ENCODE peak calls at places on chromosomes 16 and 17, in five cellular contexts. E is AG04449; X is stimulated activated CD4-positive, alpha-beta T cell treated with anti-CD3 and anti-CD28 coated beads, Interleukin-4, amount 100 ng/mL, for 1 hour; H is fibroblast of pulmonary artery; U is heart right ventricle. K is an unnamed sample.

GRCh38 chr16:85169333-85170065 is 57.2 kb upstream of the CIBAR2 start:
- DNase-seq in X (no peak), E (no peak), H (peak; percentile 48), U (no peak), K (peak; percentile 58)

GRCh38 chr17:52027620-52028019 is 130.9 kb downstream of the CA10 start:
- DNase-seq in H (peak; percentile 56), E (peak; percentile 47), X (no peak), U (no peak), K (no peak)

GRCh38 chr16:9047689-9048301 is 43.6 kb upstream of the HAPSTR1 start:
- DNase-seq in X (peak; percentile 35), U (peak; percentile 89), E (peak; percentile 96), H (peak; percentile 99), K (peak; percentile 87)

GRCh38 chr17:7019839-7020519 is 2.9 kb upstream of the BCL6B start:
- DNase-seq in X (no peak), U (peak; percentile 74), E (no peak), H (peak; percentile 61), K (peak; percentile 58)

GRCh38 chr16:66478733-66479511 is 51.8 kb downstream of the BEAN1 start:
- DNase-seq in H (peak; percentile 62), X (peak; percentile 84), E (no peak), U (peak; percentile 75), K (peak; percentile 73)

GRCh38 chr16:24645739-24646645 is 83.5 kb upstream of the TNRC6A start:
- DNase-seq in E (peak; percentile 98), X (no peak), U (no peak), H (peak; percentile 99), K (no peak)

GRCh38 chr17:40330850-40331470 is 22.0 kb downstream of the RARA start:
- DNase-seq in E (no peak), X (no peak), H (no peak), U (peak; percentile 4), K (no peak)

GRCh38 chr17:5584971-5585794 is 874 bp upstream of the NLRP1 start:
- DNase-seq in U (no peak), H (peak; percentile 77), E (peak; percentile 79), X (no peak), K (no peak)

GRCh38 chr16:51821527-51821926 is 670.5 kb upstream of the SALL1 start:
- DNase-seq in E (no peak), X (no peak), H (no peak), U (no peak), K (no peak)

GRCh38 chr17:80107231-80108021 is 6.0 kb downstream of the GAA start:
- DNase-seq in H (no peak), X (no peak), U (no peak), E (no peak), K (peak; percentile 39)

GRCh38 chr16:65176603-65177002 is 54.7 kb upstream of the CDH11 start:
- DNase-seq in H (peak; percentile 78), U (peak; percentile 51), X (no peak), E (peak; percentile 54), K (no peak)

GRCh38 chr17:46158323-46159296 is 34.6 kb downstream of the KANSL1 start:
- DNase-seq in X (no peak), U (no peak), H (no peak), E (no peak), K (no peak)

GRCh38 chr17:46976626-46977270 is 2.3 kb downstream of the RPRML start:
- DNase-seq in H (no peak), U (no peak), E (no peak), X (no peak), K (no peak)

GRCh38 chr17:8001976-8002645 is at the start of gene GUCY2D:
- DNase-seq in X (no peak), U (no peak), H (no peak), E (no peak), K (no peak)

GRCh38 chr16:86722970-86723369 is 144.6 kb downstream of the FOXL1 start:
- DNase-seq in U (no peak), H (peak; percentile 75), E (no peak), X (no peak), K (no peak)

GRCh38 chr17:39782481-39782880 is 44.7 kb downstream of the GRB7 start:
- DNase-seq in E (no peak), U (no peak), H (peak; percentile 89), X (no peak), K (no peak)

GRCh38 chr16:26951950-26952349 is 114.8 kb upstream of the C16orf82 start:
- DNase-seq in X (no peak), E (no peak), H (peak; percentile 1), U (no peak), K (no peak)

GRCh38 chr17:67672592-67672991 is 45.1 kb upstream of the NOL11 start:
- DNase-seq in U (no peak), E (no peak), H (no peak), X (no peak), K (no peak)

GRCh38 chr17:43155666-43156065 is 15.3 kb upstream of the NBR1 start:
- DNase-seq in X (no peak), E (no peak), U (no peak), H (no peak), K (no peak)

GRCh38 chr16:71673190-71673956 is 47.4 kb downstream of the MARVELD3 start:
- DNase-seq in H (no peak), X (no peak), E (no peak), U (no peak), K (no peak)

GRCh38 chr16:57795431-57795878 is 6.8 kb downstream of the KIFC3 start:
- DNase-seq in H (peak; percentile 62), U (peak; percentile 50), E (no peak), X (peak; percentile 21), K (no peak)

GRCh38 chr17:73823684-73824083 is 179.4 kb upstream of the SDK2 start:
- DNase-seq in X (no peak), U (no peak), H (no peak), E (no peak), K (no peak)

GRCh38 chr16:4361033-4361943 is 10.2 kb upstream of the PAM16 start:
- DNase-seq in E (no peak), H (no peak), U (no peak), X (no peak), K (no peak)

GRCh38 chr16:81158964-81159363 is 62.8 kb upstream of the GCSH start:
- DNase-seq in E (no peak), U (no peak), H (no peak), X (no peak), K (no peak)

K was measured in psoas muscle.